ENCODE peak calls at places on chromosomes 5 and 9, in six cellular contexts. O, P, S, G, X and H are unnamed samples.

GRCh38 chr5:89308606-89309040 is 425.6 kb upstream of the MEF2C start:
- DNase-seq in O (no peak), P (no peak), S (no peak), G (peak), X (no peak), H (no peak)

GRCh38 chr9:16879416-16879815 is 8.9 kb upstream of the BNC2 start:
- DNase-seq in O (no peak), P (no peak), S (no peak), G (no peak), X (no peak), H (peak)

GRCh38 chr9:16627967-16628366 is 242.5 kb downstream of the BNC2 start:
- DNase-seq in O (peak), P (peak), S (no peak), G (no peak), X (no peak), H (no peak)

GRCh38 chr9:37026085-37026935 is 7.8 kb downstream of the PAX5 start:
- DNase-seq in O (no peak), P (no peak), S (no peak), G (no peak), X (no peak), H (no peak)

GRCh38 chr5:96809898-96810297 is 2.2 kb upstream of the ERAP1 start:
- DNase-seq in O (no peak), P (peak), S (no peak), G (no peak), X (no peak), H (no peak)

GRCh38 chr9:82124090-82124489 is 135.5 kb downstream of the SPATA31D1 start:
- DNase-seq in O (peak), P (no peak), S (no peak), G (no peak), X (no peak), H (peak)

GRCh38 chr9:96230002-96230401 is 72.0 kb downstream of the HSD17B3 start:
- DNase-seq in O (no peak), P (no peak), S (no peak), G (no peak), X (no peak), H (peak)

GRCh38 chr9:112065781-112066606 is 109.1 kb downstream of the SUSD1 start:
- DNase-seq in O (peak), P (no peak), S (peak), G (no peak), X (peak), H (peak)

GRCh38 chr9:74960548-74960947 is 7.8 kb upstream of the C9orf40 start:
- DNase-seq in O (peak), P (no peak), S (peak), G (no peak), X (no peak), H (peak)

GRCh38 chr5:134240421-134240962 is 14.6 kb upstream of the PPP2CA start:
- DNase-seq in O (peak), P (peak), S (peak), G (peak), X (no peak), H (peak)

GRCh38 chr9:93761822-93762221 is 185.4 kb downstream of the PHF2 start:
- DNase-seq in O (no peak), P (no peak), S (no peak), G (no peak), X (no peak), H (peak)

GRCh38 chr5:14202462-14202861 is 59.3 kb downstream of the TRIO start:
- DNase-seq in O (no peak), P (no peak), S (no peak), G (no peak), X (no peak), H (no peak)

GRCh38 chr9:122475717-122476116 is 2.0 kb downstream of the OR1J1 start:
- DNase-seq in O (no peak), P (no peak), S (no peak), G (no peak), X (no peak), H (no peak)

GRCh38 chr5:18394154-18394804 is 760.0 kb downstream of the TAF11L14 start:
- DNase-seq in O (peak), P (no peak), S (peak), G (peak), X (peak), H (peak)

GRCh38 chr5:56457887-56458451 is 224.8 kb upstream of the ANKRD55 start:
- DNase-seq in O (peak), P (peak), S (no peak), G (no peak), X (no peak), H (no peak)

GRCh38 chr5:58987193-58987592 is 404.3 kb downstream of the RAB3C start:
- DNase-seq in O (no peak), P (no peak), S (no peak), G (no peak), X (no peak), H (peak)

GRCh38 chr5:73189816-73190451 is 16.9 kb downstream of the TMEM174 start:
- DNase-seq in O (peak), P (no peak), S (no peak), G (no peak), X (no peak), H (no peak)

GRCh38 chr5:66436721-66437120 is 159.5 kb upstream of the MAST4 start:
- DNase-seq in O (no peak), P (peak), S (peak), G (peak), X (no peak), H (peak)

GRCh38 chr9:96612105-96612965 is 7.3 kb downstream of the CDC14B start:
- DNase-seq in O (peak), P (peak), S (peak), G (no peak), X (no peak), H (peak)

GRCh38 chr9:108543251-108543768 is 312.5 kb downstream of the ACTL7B start:
- DNase-seq in O (peak), P (no peak), S (peak), G (no peak), X (no peak), H (peak)

GRCh38 chr9:18159254-18159653 is 314.7 kb upstream of the ADAMTSL1 start:
- DNase-seq in O (no peak), P (no peak), S (no peak), G (no peak), X (no peak), H (no peak)

GRCh38 chr5:181207960-181208253 is 2.9 kb upstream of the TRIM7 start:
- DNase-seq in O (no peak), P (no peak), S (no peak), G (no peak), X (no peak), H (no peak)

GRCh38 chr9:119368681-119369581 is at the start of gene BRINP1:
- DNase-seq in O (peak), P (peak), S (peak), G (no peak), X (no peak), H (no peak)

GRCh38 chr9:125524522-125524921 is 182.5 kb downstream of the MAPKAP1 start:
- DNase-seq in O (no peak), P (no peak), S (no peak), G (no peak), X (no peak), H (no peak)

GRCh38 chr5:36300181-36300926 is 1.3 kb downstream of the RANBP3L start:
- DNase-seq in O (no peak), P (no peak), S (no peak), G (no peak), X (no peak), H (no peak)

GRCh38 chr9:129208191-129209091 is 30.4 kb upstream of the IER5L start:
- DNase-seq in O (no peak), P (no peak), S (no peak), G (no peak), X (no peak), H (no peak)

GRCh38 chr5:21199087-21199486 is 1211.1 kb upstream of the CDH18 start:
- DNase-seq in O (no peak), P (no peak), S (no peak), G (no peak), X (no peak), H (no peak)

DNA sequence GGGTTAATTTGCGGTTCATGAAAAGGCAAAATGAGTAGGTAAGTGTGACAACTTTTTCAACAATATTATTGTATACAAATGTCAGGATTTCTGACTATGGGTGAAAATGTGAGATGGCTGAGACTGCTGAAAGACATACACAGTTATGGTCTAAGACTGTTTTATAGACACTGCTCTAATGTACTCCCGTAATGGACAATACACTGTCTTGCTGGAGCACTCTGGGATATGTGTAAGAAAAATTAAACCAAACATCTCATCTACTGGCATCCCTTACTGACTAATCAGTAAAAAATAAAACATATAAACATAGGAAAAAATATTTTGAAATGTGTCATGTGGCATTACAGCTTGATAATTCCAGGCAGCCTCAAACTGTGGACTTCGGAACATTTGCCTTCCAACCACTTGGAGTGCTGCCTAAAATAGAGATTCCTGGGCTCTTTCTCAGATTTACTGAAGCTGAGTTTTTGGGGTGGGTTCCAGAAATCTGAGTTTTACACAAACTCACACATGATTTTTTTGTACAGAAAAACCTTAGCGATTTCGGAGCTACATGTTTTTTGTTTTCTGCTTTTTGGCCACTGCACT is 233.9 kb upstream of the TBCA start:
- DNase-seq in O (peak), P (no peak), S (no peak), G (no peak), X (no peak), H (no peak)
- TF ChIP-seq CTCF in O (peak), P (no peak), S (no peak), G (no peak), X (no peak), H (no peak)

DNA sequence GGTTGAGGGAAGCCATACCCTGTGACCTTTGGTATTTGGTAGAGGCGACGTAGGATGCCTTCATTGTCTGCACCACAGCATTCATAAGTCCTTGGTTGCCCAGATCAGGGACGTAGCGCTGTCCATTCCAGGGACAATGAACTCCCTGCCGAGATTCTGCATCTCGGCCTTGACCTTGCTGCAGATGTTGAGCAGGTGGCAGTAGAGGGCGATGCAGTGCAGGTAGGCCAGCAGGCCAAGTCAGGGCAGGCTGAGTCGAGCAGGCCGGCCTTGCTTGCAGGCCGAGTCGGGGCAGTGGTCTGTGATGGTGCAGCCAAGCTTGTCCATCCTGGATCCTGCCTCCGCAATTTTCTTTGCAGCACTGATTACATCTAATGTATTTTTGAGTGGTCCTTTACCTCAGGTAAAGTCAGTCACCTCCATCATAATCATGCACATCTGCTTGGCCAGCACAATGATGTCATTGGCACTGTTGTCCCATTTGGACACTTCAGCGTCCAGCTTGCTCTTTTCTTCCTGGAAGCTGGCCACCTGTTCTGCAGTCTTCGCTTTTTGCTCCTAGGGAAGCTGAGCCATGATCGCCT is 93.4 kb upstream of the CCDC112 start:
- DNase-seq in O (no peak), P (no peak), S (peak), G (no peak), X (no peak), H (no peak)
- TF ChIP-seq CTCF in O (no peak), P (peak), S (no peak), G (no peak), X (no peak), H (peak)

GRCh38 chr5:164672931-164673694 is 1167.7 kb downstream of the MAT2B start:
- DNase-seq in O (peak), P (no peak), S (peak), G (peak), X (no peak), H (peak)
- TF ChIP-seq CTCF in O (peak), P (no peak), S (no peak), G (no peak), X (no peak), H (no peak)

GRCh38 chr9:33921967-33922895 is 105.3 kb downstream of the UBE2R2 start:
- DNase-seq in O (peak), P (no peak), S (peak), G (peak), X (no peak), H (peak)
- TF ChIP-seq CTCF in O (peak), P (peak), S (peak), G (peak), X (no peak), H (peak)

DNA sequence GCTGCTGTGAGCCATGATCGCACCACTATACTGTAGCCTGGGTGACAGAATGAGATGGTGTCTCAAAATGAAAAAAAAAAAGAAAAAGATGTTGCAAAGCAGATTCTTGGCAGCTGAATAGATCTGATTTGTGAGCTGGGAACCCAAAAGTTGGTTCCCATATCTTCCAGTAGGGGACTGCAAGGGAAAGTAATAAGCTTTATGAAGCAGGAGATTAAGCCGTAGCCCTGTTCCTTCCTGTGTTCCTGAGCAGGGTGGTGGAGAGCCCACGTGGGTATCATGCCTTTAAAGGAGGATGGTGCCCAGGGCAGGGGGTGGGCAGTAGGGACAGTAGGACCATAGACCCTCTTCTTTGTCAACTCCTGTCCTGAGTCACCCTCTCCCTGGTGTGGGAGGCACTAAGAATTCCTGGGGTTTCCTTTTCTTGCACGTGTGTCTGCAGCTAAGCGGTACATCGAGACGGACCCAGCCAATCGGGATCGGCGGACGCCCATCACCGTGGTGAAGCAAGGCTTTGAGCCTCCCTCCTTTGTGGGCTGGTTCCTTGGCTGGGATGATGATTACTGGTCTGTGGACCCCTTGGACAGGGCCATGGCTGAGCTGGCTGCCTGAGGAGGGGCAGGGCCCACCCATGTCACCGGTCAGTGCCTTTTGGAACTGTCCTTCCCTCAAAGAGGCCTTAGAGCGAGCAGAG is 37.9 kb downstream of the STOM start:
- DNase-seq in O (peak), P (no peak), S (peak), G (no peak), X (no peak), H (peak)
- TF ChIP-seq CTCF in O (peak), P (peak), S (peak), G (no peak), X (peak), H (peak)